ENCODE peak calls at places on chromosomes 6 and 20, in six cellular contexts. J, F, V, A, S and N are unnamed samples.

GRCh38 chr6:161444464-161444863 is 170.6 kb upstream of the AGPAT4 start:
- DNase-seq in V (peak), A (no peak), J (peak), F (no peak), S (no peak), N (no peak)

GRCh38 chr20:34567885-34568865 is 9.7 kb downstream of the MAP1LC3A start:
- DNase-seq in S (no peak), J (no peak), F (no peak), A (no peak), V (no peak), N (no peak)

GRCh38 chr6:49551126-49551865 is 828 bp downstream of the C6orf141 start:
- DNase-seq in J (no peak), A (no peak), S (no peak), V (no peak), F (no peak), N (no peak)

GRCh38 chr6:107458687-107459282 is 579 bp downstream of the PDSS2 start:
- DNase-seq in J (peak), V (peak), A (peak), F (peak), S (peak), N (no peak)

GRCh38 chr6:38012573-38012972 is 193.0 kb downstream of the ZFAND3 start:
- DNase-seq in V (peak), F (peak), J (peak), S (no peak), A (peak), N (no peak)

GRCh38 chr6:154661751-154662150 is 71.5 kb upstream of the SCAF8 start:
- DNase-seq in A (no peak), J (no peak), F (no peak), V (peak), S (no peak), N (no peak)

GRCh38 chr6:13165518-13166186 is 162.7 kb downstream of the TBC1D7 start:
- DNase-seq in V (no peak), F (no peak), S (no peak), J (no peak), A (no peak), N (no peak)

GRCh38 chr6:37524919-37525318 is 25.2 kb upstream of the CCDC167 start:
- DNase-seq in A (no peak), J (no peak), S (no peak), V (no peak), F (no peak), N (no peak)

GRCh38 chr20:23125159-23125558 is 39.0 kb upstream of the CD93 start:
- DNase-seq in F (no peak), V (no peak), S (no peak), J (peak), A (no peak), N (no peak)

GRCh38 chr6:80480478-80481157 is 374.1 kb downstream of the BCKDHB start:
- DNase-seq in S (no peak), F (peak), V (no peak), J (no peak), A (no peak), N (no peak)